ENCODE peak calls at places on chromosomes 5 and 9, in four cellular contexts. S is stimulated activated CD8-positive, alpha-beta memory T cell treated with anti-CD3 and anti-CD28 coated beads, Interleukin-4, amount 100 ng/mL, for 48 hours; X is hypothalamus; E is NCI-H1105 treated with DMSO at 0.1 percent for 48 hours. I is an unnamed sample.

GRCh38 chr5:16774806-16775205 is 158.0 kb upstream of the RETREG1 start:
- DNase-seq in S (no peak), X (no peak), E (no peak), I (no peak)

GRCh38 chr9:38390442-38390841 is 2.1 kb upstream of the ALDH1B1 start:
- DNase-seq in S (no peak), X (no peak), E (no peak), I (no peak)

GRCh38 chr5:59079622-59080620 is 497.0 kb downstream of the RAB3C start:
- DNase-seq in S (no peak), X (no peak), E (no peak), I (no peak)

GRCh38 chr5:106094128-106094726 is 1576.5 kb downstream of the EFNA5 start:
- DNase-seq in S (no peak), X (no peak), E (peak; percentile 91), I (no peak)

GRCh38 chr5:3715048-3715447 is 119.4 kb downstream of the IRX1 start:
- DNase-seq in S (no peak), X (no peak), E (no peak), I (peak; percentile 20)

GRCh38 chr5:39362646-39363045 is 1.6 kb downstream of the C9 start:
- DNase-seq in S (no peak), X (no peak), E (no peak), I (no peak)

GRCh38 chr5:57986746-57987145 is 473.1 kb downstream of the PLK2 start:
- DNase-seq in S (no peak), X (no peak), E (no peak), I (no peak)

GRCh38 chr5:91816674-91817073 is 433.6 kb upstream of the ARRDC3 start:
- DNase-seq in S (no peak), X (no peak), E (no peak), I (no peak)

GRCh38 chr5:1474183-1474839 is 29.1 kb upstream of the SLC6A3 start:
- DNase-seq in S (no peak), X (no peak), E (no peak), I (no peak)

GRCh38 chr5:1436681-1437080 is 8.6 kb downstream of the SLC6A3 start:
- DNase-seq in S (no peak), X (no peak), E (no peak), I (no peak)

I was measured in tibial nerve.